ENCODE peak calls at places on chromosomes 2 and 18, in six cellular contexts. U, R, Q, C, W and K are unnamed samples. For H3K79me1, the result is how much of the 10 kb centered on the place peaks cover.

GRCh38 chr18:48488388-48488850 is 50.4 kb upstream of the CTIF start:
- DNase-seq in U (no peak), R (peak), Q (no peak), C (peak), W (peak), K (no peak)

GRCh38 chr2:55482186-55482945 is 37.2 kb upstream of the CFAP36 start:
- DNase-seq in U (no peak), R (peak), Q (no peak), C (no peak), W (peak), K (no peak)

GRCh38 chr2:232779935-232780334 is 3.6 kb upstream of the KCNJ13 start:
- DNase-seq in U (no peak), R (peak), Q (no peak), C (no peak), W (no peak), K (no peak)

GRCh38 chr2:27690052-27690451 is 26.4 kb downstream of the SLC4A1AP start:
- DNase-seq in U (no peak), R (no peak), Q (no peak), C (no peak), W (no peak), K (no peak)

GRCh38 chr18:45398448-45398847 is 216.8 kb upstream of the SLC14A2 start:
- DNase-seq in U (no peak), R (no peak), Q (no peak), C (no peak), W (no peak), K (no peak)

GRCh38 chr2:239778861-239779591 is 246.1 kb downstream of the NDUFA10 start:
- DNase-seq in U (no peak), R (no peak), Q (no peak), C (no peak), W (no peak), K (peak)

GRCh38 chr2:65137197-65137780 is 7.4 kb upstream of the RAB1A start:
- DNase-seq in U (no peak), R (no peak), Q (no peak), C (no peak), W (no peak), K (no peak)

GRCh38 chr2:65710779-65711295 is 278.4 kb upstream of the SPRED2 start:
- DNase-seq in U (no peak), R (peak), Q (no peak), C (no peak), W (peak), K (peak)

GRCh38 chr2:75025216-75025615 is 66.8 kb downstream of the POLE4 start:
- DNase-seq in U (no peak), R (no peak), Q (no peak), C (no peak), W (no peak), K (no peak)

GRCh38 chr18:59057493-59057795 is 82.2 kb upstream of the SEC11C start:
- DNase-seq in U (no peak), R (no peak), Q (no peak), C (no peak), W (no peak), K (no peak)

GRCh38 chr2:100988630-100989417 is 13.3 kb upstream of the RPL31 start:
- DNase-seq in U (no peak), R (peak), Q (no peak), C (peak), W (peak), K (no peak)

GRCh38 chr2:194674043-194674442 is 983.0 kb upstream of the SLC39A10 start:
- DNase-seq in U (no peak), R (no peak), Q (no peak), C (no peak), W (no peak), K (no peak)

GRCh38 chr2:172234716-172235661 is 132.3 kb upstream of the DLX2 start:
- DNase-seq in U (peak), R (no peak), Q (peak), C (no peak), W (no peak), K (peak)

GRCh38 chr2:124024491-124025348 is at the start of gene CNTNAP5:
- DNase-seq in U (peak), R (no peak), Q (peak), C (no peak), W (peak), K (peak)

GRCh38 chr18:49838381-49838780 is 25.0 kb upstream of the ACAA2 start:
- DNase-seq in U (no peak), R (no peak), Q (no peak), C (no peak), W (no peak), K (no peak)

DNA sequence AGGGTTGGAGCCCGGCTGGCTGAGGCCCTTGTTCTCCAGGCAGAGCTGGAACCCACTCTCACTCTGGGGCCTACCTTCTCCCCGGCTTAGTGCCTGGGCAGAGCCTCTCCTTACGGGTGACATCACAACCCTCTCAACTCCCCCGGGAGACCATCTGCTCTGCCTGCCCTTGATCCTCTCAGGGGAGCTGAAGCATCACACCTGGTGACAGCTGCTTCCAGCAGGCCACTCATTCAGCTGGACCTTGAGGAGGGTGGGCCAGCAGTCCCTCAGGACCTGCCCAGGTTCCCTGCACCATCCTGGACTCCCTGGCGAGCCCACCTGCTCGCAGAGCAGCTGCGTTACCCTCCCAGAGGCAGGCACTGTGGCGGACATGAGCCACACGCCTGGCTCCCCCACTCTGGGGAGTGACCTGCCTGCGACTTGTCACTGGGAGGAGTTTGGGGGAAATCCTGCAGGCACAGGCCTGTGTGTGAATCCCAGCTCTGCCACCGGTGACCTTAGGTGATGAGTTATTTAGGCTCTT is 13.1 kb downstream of the HS6ST1 start:
- DNase-seq in U (no peak), R (peak), Q (no peak), C (peak), W (peak), K (no peak)
- H3K79me1 ChIP-seq in U (under half), R (half or more), Q (half or more), C (under half), W (under half), K (under half)

DNA sequence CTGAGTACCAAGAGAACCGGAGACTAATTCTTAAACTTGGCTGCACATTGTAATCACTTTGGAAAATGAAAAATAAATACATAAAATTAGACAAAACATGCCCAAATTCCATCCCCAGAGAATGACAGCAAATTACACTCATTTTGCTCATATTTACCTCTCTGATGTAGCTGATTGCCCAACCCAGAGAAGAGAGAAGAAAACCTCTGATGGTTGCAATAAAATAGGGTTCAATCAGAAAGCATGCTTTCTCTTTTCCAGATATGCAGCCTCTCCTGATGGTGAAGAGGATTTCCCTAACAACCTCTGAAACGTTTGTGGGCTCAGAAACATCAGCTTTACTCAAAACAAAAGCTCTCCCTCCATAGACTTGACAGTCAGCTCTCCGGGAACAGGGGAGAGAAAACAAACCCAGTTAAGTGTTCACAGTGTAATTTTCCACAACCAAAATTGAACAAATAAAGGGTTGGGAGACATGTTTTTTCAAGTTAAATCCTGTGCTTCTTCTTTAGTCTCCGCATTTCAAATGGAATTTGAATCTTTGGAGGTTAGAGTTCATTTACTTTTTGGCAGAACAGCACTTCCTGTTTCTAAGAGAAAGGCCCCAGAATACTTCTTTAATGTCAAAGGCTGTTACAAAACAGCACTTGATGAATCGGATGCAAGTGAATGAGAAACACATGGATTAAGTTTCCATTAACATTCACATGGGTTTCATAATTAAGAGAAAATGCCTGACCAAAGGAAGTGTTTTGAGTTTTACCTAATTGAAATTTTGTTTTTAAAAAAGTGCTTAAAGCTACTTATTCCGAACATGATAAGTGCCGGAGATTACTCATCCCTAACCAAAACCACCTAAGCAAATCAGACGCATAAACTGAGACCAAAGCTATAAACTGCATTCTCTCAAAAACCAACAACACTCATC is 570.1 kb upstream of the SYT4 start:
- DNase-seq in U (no peak), R (peak), Q (no peak), C (no peak), W (peak), K (no peak)
- H3K27ac ChIP-seq in U (no peak), R (peak), Q (no peak), C (no peak), W (peak), K (no peak)

GRCh38 chr18:56889621-56890020 is 238.5 kb downstream of the WDR7 start:
- DNase-seq in U (no peak), R (no peak), Q (no peak), C (peak), W (no peak), K (no peak)

GRCh38 chr18:56891870-56892269 is 240.7 kb downstream of the WDR7 start:
- DNase-seq in U (no peak), R (no peak), Q (no peak), C (no peak), W (no peak), K (no peak)

GRCh38 chr18:56888978-56889377 is 237.8 kb downstream of the WDR7 start:
- DNase-seq in U (no peak), R (no peak), Q (no peak), C (no peak), W (no peak), K (no peak)

GRCh38 chr18:56890632-56891031 is 239.5 kb downstream of the WDR7 start:
- DNase-seq in U (no peak), R (peak), Q (no peak), C (peak), W (peak), K (no peak)

DNA sequence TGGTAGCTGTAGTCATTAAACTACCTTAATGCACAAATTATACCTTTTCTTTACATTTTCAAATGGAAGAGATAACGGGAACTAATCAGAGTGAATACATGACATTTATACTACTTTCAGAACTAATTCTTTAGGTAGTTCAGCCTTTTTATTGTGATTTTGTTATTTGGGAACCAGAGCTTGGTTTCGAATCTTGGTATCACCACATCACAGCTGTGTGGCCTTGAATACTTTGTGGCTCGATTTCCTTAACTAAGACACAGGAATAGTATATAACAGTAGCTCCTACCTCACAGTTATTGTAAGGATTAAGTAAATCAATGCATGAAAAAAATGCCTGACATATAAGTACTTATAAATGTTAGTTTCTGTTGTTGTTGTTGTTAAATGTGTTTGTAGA is 240.0 kb downstream of the WDR7 start:
- DNase-seq in U (no peak), R (no peak), Q (no peak), C (no peak), W (peak), K (no peak)
- H3K14ac ChIP-seq in U (no peak), R (peak), Q (no peak), C (no peak), W (no peak), K (no peak)

GRCh38 chr2:120764434-120764833 is 28.8 kb downstream of the GLI2 start:
- DNase-seq in U (no peak), R (no peak), Q (no peak), C (no peak), W (no peak), K (peak)
- H3K79me1 ChIP-seq in U (under half), R (half or more), Q (half or more), C (under half), W (half or more), K (under half)

GRCh38 chr2:159116922-159117321 is 148.5 kb downstream of the TANC1 start:
- DNase-seq in U (no peak), R (no peak), Q (peak), C (no peak), W (no peak), K (no peak)

GRCh38 chr2:159119652-159120257 is 151.3 kb downstream of the TANC1 start:
- DNase-seq in U (no peak), R (peak), Q (peak), C (peak), W (peak), K (no peak)

GRCh38 chr2:159118859-159119510 is 150.5 kb downstream of the TANC1 start:
- DNase-seq in U (no peak), R (no peak), Q (peak), C (no peak), W (no peak), K (no peak)

GRCh38 chr2:159117658-159118057 is 149.2 kb downstream of the TANC1 start:
- DNase-seq in U (no peak), R (no peak), Q (no peak), C (no peak), W (no peak), K (no peak)

GRCh38 chr2:159118115-159118858 is 149.8 kb downstream of the TANC1 start:
- DNase-seq in U (peak), R (peak), Q (peak), C (peak), W (peak), K (peak)
- H3K27ac ChIP-seq in U (no peak), R (no peak), Q (no peak), C (no peak), W (no peak), K (no peak)

DNA sequence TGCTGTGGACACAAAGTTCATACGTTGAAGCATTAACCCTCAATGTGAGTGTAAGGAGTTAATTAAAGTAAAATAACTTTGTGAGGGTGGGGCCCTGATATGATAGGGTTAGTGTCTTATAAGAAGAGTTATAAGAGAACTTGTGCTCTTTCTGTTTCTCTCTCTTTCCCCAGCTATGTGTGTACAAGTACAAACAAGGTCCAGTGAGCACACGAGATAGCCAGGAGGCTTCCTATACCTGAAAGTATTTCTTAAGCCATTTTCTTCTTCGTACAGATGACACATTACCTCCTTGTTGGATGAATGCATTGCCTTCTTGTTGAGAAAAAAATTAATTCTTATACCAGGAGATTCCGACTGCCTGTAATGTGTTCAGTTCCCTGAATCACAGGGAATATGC is 301.2 kb downstream of the PARD3B start:
- DNase-seq in U (no peak), R (no peak), Q (no peak), C (no peak), W (no peak), K (no peak)
- H3K14ac ChIP-seq in U (no peak), R (no peak), Q (no peak), C (no peak), W (no peak), K (no peak)

GRCh38 chr2:235011607-235011928 is 59.8 kb downstream of the SH3BP4 start:
- DNase-seq in U (no peak), R (no peak), Q (no peak), C (no peak), W (no peak), K (peak)
- H3K79me1 ChIP-seq in U (under half), R (half or more), Q (under half), C (under half), W (under half), K (under half)

GRCh38 chr2:189072036-189072435 is 97.9 kb downstream of the COL3A1 start:
- DNase-seq in U (no peak), R (no peak), Q (no peak), C (no peak), W (no peak), K (no peak)
- H3K27ac ChIP-seq in U (no peak), R (no peak), Q (no peak), C (no peak), W (no peak), K (no peak)